ENCODE peak calls at places on chromosomes 4 and X, in five cellular contexts. One of them, this sample, is unnamed.

GRCh38 chr4:182978152-182978827 is 61.1 kb upstream of the DCTD start:
- DNase-seq in HCT116: no peak
- DNase-seq in GM12892: no peak
- DNase-seq in prostate gland: no peak
- DNase-seq in K562: no peak
- DNase-seq in this sample: no peak

GRCh38 chr4:152456609-152457008 is 79.3 kb downstream of the FBXW7 start:
- DNase-seq in HCT116: no peak
- DNase-seq in GM12892: no peak
- DNase-seq in prostate gland: no peak
- DNase-seq in K562: no peak
- DNase-seq in this sample: no peak

GRCh38 chr4:175263537-175263936 is 345.4 kb downstream of the ADAM29 start:
- DNase-seq in HCT116: no peak
- DNase-seq in GM12892: no peak
- DNase-seq in prostate gland: no peak
- DNase-seq in K562: no peak
- DNase-seq in this sample: no peak

GRCh38 chr4:121791481-121791880 is 9.6 kb upstream of the EXOSC9 start:
- DNase-seq in HCT116: no peak
- DNase-seq in GM12892: no peak
- DNase-seq in prostate gland: no peak
- DNase-seq in K562: no peak
- DNase-seq in this sample: no peak

GRCh38 chr4:68673143-68673542 is 2.7 kb upstream of the UGT2B15 start:
- DNase-seq in HCT116: no peak
- DNase-seq in GM12892: no peak
- DNase-seq in prostate gland: no peak
- DNase-seq in K562: no peak
- DNase-seq in this sample: no peak

GRCh38 chr4:87399148-87399547 is 8.2 kb upstream of the HSD17B11 start:
- DNase-seq in HCT116: no peak
- DNase-seq in GM12892: no peak
- DNase-seq in prostate gland: no peak
- DNase-seq in K562: no peak
- DNase-seq in this sample: no peak

GRCh38 chr4:168666531-168666930 is 169.7 kb downstream of the PALLD start:
- DNase-seq in HCT116: no peak
- DNase-seq in GM12892: no peak
- DNase-seq in prostate gland: no peak
- DNase-seq in K562: no peak
- DNase-seq in this sample: no peak

GRCh38 chrX:135740683-135741149 is 27.3 kb downstream of the CT45A3 start:
- DNase-seq in HCT116: peak; percentile 6
- DNase-seq in GM12892: peak; percentile 21
- DNase-seq in prostate gland: no peak
- DNase-seq in K562: peak; percentile 67
- DNase-seq in this sample: no peak

GRCh38 chrX:10033360-10034007 is 66.3 kb downstream of the CLDN34 start:
- DNase-seq in HCT116: no peak
- DNase-seq in GM12892: no peak
- DNase-seq in prostate gland: peak; percentile 17
- DNase-seq in K562: no peak
- DNase-seq in this sample: no peak

GRCh38 chr4:165464813-165465381 is 86.1 kb downstream of the CPE start:
- DNase-seq in HCT116: no peak
- DNase-seq in GM12892: no peak
- DNase-seq in prostate gland: no peak
- DNase-seq in K562: peak; percentile 62
- DNase-seq in this sample: no peak

GRCh38 chr4:69493515-69493914 is 2.2 kb downstream of the UGT2B4 start:
- DNase-seq in HCT116: no peak
- DNase-seq in GM12892: no peak
- DNase-seq in prostate gland: no peak
- DNase-seq in K562: no peak
- DNase-seq in this sample: no peak

GRCh38 chr4:81408341-81408740 is 63.4 kb downstream of the RASGEF1B start:
- DNase-seq in HCT116: no peak
- DNase-seq in GM12892: no peak
- DNase-seq in prostate gland: no peak
- DNase-seq in K562: peak; percentile 17
- DNase-seq in this sample: no peak

GRCh38 chr4:64756016-64756415 is 346.8 kb upstream of the TECRL start:
- DNase-seq in HCT116: no peak
- DNase-seq in GM12892: no peak
- DNase-seq in prostate gland: no peak
- DNase-seq in K562: no peak
- DNase-seq in this sample: no peak

GRCh38 chr4:112813790-112814189 is 176.8 kb downstream of the LARP7 start:
- DNase-seq in HCT116: no peak
- DNase-seq in GM12892: no peak
- DNase-seq in prostate gland: no peak
- DNase-seq in K562: no peak
- DNase-seq in this sample: no peak

GRCh38 chr4:75490155-75490554 is 24.0 kb downstream of the RCHY1 start:
- DNase-seq in HCT116: no peak
- DNase-seq in GM12892: no peak
- DNase-seq in prostate gland: no peak
- DNase-seq in K562: no peak
- DNase-seq in this sample: no peak

GRCh38 chr4:183455431-183456145 is 11.2 kb downstream of the CDKN2AIP start:
- DNase-seq in HCT116: no peak
- DNase-seq in GM12892: no peak
- DNase-seq in prostate gland: no peak
- DNase-seq in K562: no peak
- DNase-seq in this sample: no peak

GRCh38 chr4:32140636-32141035 is 1420.5 kb downstream of the PCDH7 start:
- DNase-seq in HCT116: no peak
- DNase-seq in GM12892: no peak
- DNase-seq in prostate gland: no peak
- DNase-seq in K562: no peak
- DNase-seq in this sample: no peak

GRCh38 chr4:187480146-187481145 is 515.1 kb upstream of the ZFP42 start:
- DNase-seq in HCT116: no peak
- DNase-seq in GM12892: no peak
- DNase-seq in prostate gland: peak; percentile 47
- DNase-seq in K562: no peak
- DNase-seq in this sample: peak; percentile 76

GRCh38 chr4:2716236-2716635 is 39.9 kb downstream of the TNIP2 start:
- DNase-seq in HCT116: no peak
- DNase-seq in GM12892: no peak
- DNase-seq in prostate gland: no peak
- DNase-seq in K562: no peak
- DNase-seq in this sample: no peak

GRCh38 chr4:104693601-104694201 is 199.0 kb upstream of the CXXC4 start:
- DNase-seq in HCT116: peak; percentile 26
- DNase-seq in GM12892: no peak
- DNase-seq in prostate gland: no peak
- DNase-seq in K562: no peak
- DNase-seq in this sample: no peak

GRCh38 chr4:10326075-10326474 is 131.2 kb downstream of the ZNF518B start:
- DNase-seq in HCT116: no peak
- DNase-seq in GM12892: no peak
- DNase-seq in prostate gland: no peak
- DNase-seq in K562: peak; percentile 77
- DNase-seq in this sample: no peak

GRCh38 chr4:110916505-110916904 is 293.6 kb upstream of the PITX2 start:
- DNase-seq in HCT116: no peak
- DNase-seq in GM12892: no peak
- DNase-seq in prostate gland: no peak
- DNase-seq in K562: no peak
- DNase-seq in this sample: no peak

GRCh38 chrX:15675490-15675921 is 10.9 kb upstream of the CLTRN start:
- DNase-seq in HCT116: peak; percentile 70
- DNase-seq in GM12892: peak; percentile 61
- DNase-seq in prostate gland: peak; percentile 68
- DNase-seq in K562: peak; percentile 72
- DNase-seq in this sample: peak; percentile 92
- TF ChIP-seq POLR2AphosphoS5 in HCT116: peak; percentile 72
- TF ChIP-seq POLR2AphosphoS5 in GM12892: no peak
- TF ChIP-seq POLR2AphosphoS5 in prostate gland: no peak
- TF ChIP-seq POLR2AphosphoS5 in K562: no peak
- TF ChIP-seq POLR2AphosphoS5 in this sample: no peak

DNA sequence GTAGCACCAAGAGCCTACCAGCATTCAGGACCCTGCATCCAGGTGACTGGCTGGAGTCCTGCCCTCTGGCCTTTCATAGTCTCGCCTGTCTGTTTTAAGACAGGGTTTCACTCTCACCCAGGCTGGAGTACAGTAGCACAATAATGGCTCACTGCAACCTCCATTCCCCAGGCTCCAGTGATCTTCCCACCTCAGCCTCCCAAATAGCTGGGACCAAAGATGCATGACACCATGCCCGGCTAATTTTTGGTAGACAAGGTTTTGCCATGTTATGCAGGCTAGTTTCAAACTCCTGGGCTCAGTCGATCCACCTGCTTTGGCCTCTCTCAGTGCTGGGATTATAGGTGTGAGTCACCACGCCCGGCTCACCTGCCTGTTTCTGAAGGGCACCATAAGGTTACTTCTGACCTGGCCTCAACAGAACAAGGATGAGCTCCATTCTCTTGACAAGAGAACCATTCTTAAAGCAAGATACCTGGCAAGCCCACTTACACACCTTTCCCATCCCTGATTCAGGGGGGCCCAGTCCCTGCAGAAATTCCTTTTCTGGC is 6.7 kb downstream of the RPS4X start:
- DNase-seq in HCT116: no peak
- DNase-seq in GM12892: no peak
- DNase-seq in prostate gland: no peak
- DNase-seq in K562: no peak
- DNase-seq in this sample: no peak
- TF ChIP-seq POLR2A in HCT116: no peak
- TF ChIP-seq POLR2A in GM12892: no peak
- TF ChIP-seq POLR2A in prostate gland: no peak
- TF ChIP-seq POLR2A in K562: no peak
- TF ChIP-seq POLR2A in this sample: no peak

GRCh38 chr4:91256043-91256442 is 1047.7 kb upstream of the GRID2 start:
- DNase-seq in HCT116: no peak
- DNase-seq in GM12892: no peak
- DNase-seq in prostate gland: no peak
- DNase-seq in K562: no peak
- DNase-seq in this sample: no peak

GRCh38 chr4:91257721-91258120 is 1046.0 kb upstream of the GRID2 start:
- DNase-seq in HCT116: no peak
- DNase-seq in GM12892: no peak
- DNase-seq in prostate gland: no peak
- DNase-seq in K562: no peak
- DNase-seq in this sample: no peak

GRCh38 chr4:91258326-91258725 is 1045.4 kb upstream of the GRID2 start:
- DNase-seq in HCT116: no peak
- DNase-seq in GM12892: no peak
- DNase-seq in prostate gland: no peak
- DNase-seq in K562: no peak
- DNase-seq in this sample: no peak

GRCh38 chr4:91256751-91257150 is 1047.0 kb upstream of the GRID2 start:
- DNase-seq in HCT116: no peak
- DNase-seq in GM12892: no peak
- DNase-seq in prostate gland: no peak
- DNase-seq in K562: no peak
- DNase-seq in this sample: no peak
- TF ChIP-seq POLR2AphosphoS5 in HCT116: no peak
- TF ChIP-seq POLR2AphosphoS5 in GM12892: no peak
- TF ChIP-seq POLR2AphosphoS5 in prostate gland: no peak
- TF ChIP-seq POLR2AphosphoS5 in K562: no peak
- TF ChIP-seq POLR2AphosphoS5 in this sample: no peak

DNA sequence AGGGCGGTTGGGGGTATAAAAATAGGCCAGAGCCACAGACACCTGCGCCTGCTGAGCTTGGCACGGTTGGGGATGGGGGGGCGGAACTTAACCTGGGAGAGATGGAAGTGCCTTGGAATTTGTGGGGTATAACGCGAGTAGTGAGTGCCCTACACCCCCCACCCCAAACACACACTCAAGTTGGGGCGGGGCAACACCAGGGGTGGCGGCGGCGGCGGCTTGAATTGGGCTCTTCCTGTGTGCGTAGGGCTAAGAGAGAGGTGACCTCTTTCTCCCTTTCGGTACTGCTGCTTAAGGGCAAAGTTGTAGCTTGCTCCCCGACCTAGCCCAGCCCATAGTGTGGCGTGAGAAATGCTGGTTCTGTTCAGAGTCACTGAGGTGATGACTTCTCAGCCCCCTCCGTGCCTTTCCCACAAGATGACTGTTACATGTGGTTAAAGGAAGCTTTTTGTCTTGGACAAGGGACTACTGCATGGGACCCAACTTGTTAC is 839 bp downstream of the STK26 start:
- DNase-seq in HCT116: no peak
- DNase-seq in GM12892: no peak
- DNase-seq in prostate gland: peak; percentile 6
- DNase-seq in K562: peak; percentile 9
- DNase-seq in this sample: no peak
- TF ChIP-seq POLR2A in HCT116: no peak
- TF ChIP-seq POLR2A in GM12892: no peak
- TF ChIP-seq POLR2A in prostate gland: no peak
- TF ChIP-seq POLR2A in K562: no peak
- TF ChIP-seq POLR2A in this sample: no peak

GRCh38 chrX:103817502-103817901 is 14.6 kb downstream of the RAB9B start:
- DNase-seq in HCT116: peak; percentile 15
- DNase-seq in GM12892: no peak
- DNase-seq in prostate gland: peak; percentile 33
- DNase-seq in K562: peak; percentile 39
- DNase-seq in this sample: no peak
- TF ChIP-seq POLR2AphosphoS5 in HCT116: no peak
- TF ChIP-seq POLR2AphosphoS5 in GM12892: no peak
- TF ChIP-seq POLR2AphosphoS5 in prostate gland: no peak
- TF ChIP-seq POLR2AphosphoS5 in K562: no peak
- TF ChIP-seq POLR2AphosphoS5 in this sample: no peak

GRCh38 chr4:40214661-40215418 is 18.0 kb downstream of the RHOH start:
- DNase-seq in HCT116: no peak
- DNase-seq in GM12892: no peak
- DNase-seq in prostate gland: no peak
- DNase-seq in K562: no peak
- DNase-seq in this sample: no peak
- TF ChIP-seq POLR2A in HCT116: no peak
- TF ChIP-seq POLR2A in GM12892: peak; percentile 39
- TF ChIP-seq POLR2A in prostate gland: no peak
- TF ChIP-seq POLR2A in K562: no peak
- TF ChIP-seq POLR2A in this sample: no peak

This sample was measured in breast epithelium.